ENCODE peak calls at places on chromosomes 12 and 14, in eight cellular contexts. D is tibial artery; Y is WTC11; Z is BE2C; E is CD8-positive, alpha-beta T cell; N is foreskin fibroblast; L is B cell; G is endothelial cell. J is an unnamed sample.

GRCh38 chr12:26226629-26227375 is 31.4 kb downstream of the SSPN start:
- DNase-seq in D (peak; percentile 66), Y (peak; percentile 61), Z (peak; percentile 57), E (no peak), N (peak; percentile 55), L (peak; percentile 48), G (peak; percentile 46), J (no peak)

GRCh38 chr12:19764408-19764807 is 325.1 kb downstream of the AEBP2 start:
- DNase-seq in D (no peak), Y (no peak), Z (no peak), E (no peak), N (peak; percentile 12), L (no peak), G (no peak), J (no peak)

GRCh38 chr12:46430340-46430948 is 57.9 kb upstream of the SLC38A2 start:
- DNase-seq in D (no peak), Y (no peak), Z (no peak), E (no peak), N (peak; percentile 89), L (no peak), G (no peak), J (no peak)

GRCh38 chr12:49583361-49584094 is 15.6 kb upstream of the MCRS1 start:
- DNase-seq in D (no peak), Y (no peak), Z (no peak), E (no peak), N (peak; percentile 50), L (no peak), G (no peak), J (no peak)

GRCh38 chr12:56645201-56645716 is 525 bp downstream of the ATP5F1B start:
- DNase-seq in D (no peak), Y (no peak), Z (no peak), E (no peak), N (peak; percentile 54), L (no peak), G (peak; percentile 17), J (no peak)

GRCh38 chr14:53851394-53852056 is 105.1 kb downstream of the BMP4 start:
- DNase-seq in D (no peak), Y (no peak), Z (no peak), E (no peak), N (no peak), L (no peak), G (no peak), J (no peak)

GRCh38 chr12:89472508-89472907 is 52.1 kb downstream of the GALNT4 start:
- DNase-seq in D (no peak), Y (no peak), Z (no peak), E (no peak), N (peak; percentile 85), L (no peak), G (no peak), J (no peak)

GRCh38 chr12:57001448-57001906 is 4.9 kb downstream of the ZBTB39 start:
- DNase-seq in D (no peak), Y (peak; percentile 91), Z (peak; percentile 75), E (peak; percentile 81), N (peak; percentile 75), L (peak; percentile 81), G (peak; percentile 91), J (peak; percentile 89)

GRCh38 chr14:105427412-105427811 is 7.8 kb downstream of the MTA1 start:
- DNase-seq in D (no peak), Y (no peak), Z (no peak), E (no peak), N (no peak), L (no peak), G (no peak), J (no peak)

GRCh38 chr12:76586764-76587395 is 27.3 kb upstream of the OSBPL8 start:
- DNase-seq in D (no peak), Y (no peak), Z (peak; percentile 12), E (peak; percentile 54), N (peak; percentile 75), L (peak; percentile 62), G (peak; percentile 16), J (no peak)

GRCh38 chr14:89017417-89017816 is 193.0 kb downstream of the TTC8 start:
- DNase-seq in D (no peak), Y (no peak), Z (no peak), E (no peak), N (no peak), L (no peak), G (no peak), J (no peak)

DNA sequence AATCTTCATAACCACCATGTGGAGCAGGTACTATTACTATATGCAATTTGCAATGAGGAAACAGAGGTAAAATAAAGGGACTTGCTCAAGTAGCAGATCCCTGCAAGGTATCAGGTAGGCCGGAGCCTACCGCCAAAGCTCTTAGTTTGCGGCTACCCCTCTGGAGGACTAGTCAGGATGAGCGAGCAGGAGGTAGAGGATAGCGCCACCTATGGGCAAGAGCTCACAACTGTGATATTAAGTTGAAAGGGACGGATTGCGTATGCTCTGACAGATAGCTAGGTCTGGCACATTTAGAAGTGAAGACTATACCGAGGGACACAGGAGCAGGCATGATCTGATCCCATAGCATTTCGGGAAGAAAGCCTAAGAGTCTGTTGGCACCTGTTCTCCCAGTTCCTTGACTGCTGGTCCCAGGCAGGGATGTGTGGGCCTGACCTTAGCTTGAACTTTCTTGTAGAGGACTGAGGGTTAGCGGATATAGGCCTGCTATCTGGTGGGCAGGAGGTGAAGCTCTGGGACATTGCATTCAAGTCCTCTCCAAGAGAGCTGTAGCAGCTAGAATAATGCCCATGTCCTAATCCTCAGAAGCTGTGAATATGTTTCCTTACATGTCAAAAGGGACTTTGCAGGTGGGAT is 48.0 kb downstream of the SLC17A8 start:
- DNase-seq in D (no peak), Y (peak; percentile 87), Z (peak; percentile 65), E (peak; percentile 7), N (peak; percentile 32), L (peak; percentile 2), G (peak; percentile 66), J (no peak)
- TF ChIP-seq CTCF in D (no peak), Y (peak; percentile 77), Z (peak; percentile 77), E (no peak), N (peak; percentile 44), L (no peak), G (peak; percentile 80), J (no peak)

GRCh38 chr12:109449845-109450532 is 27.1 kb downstream of the KCTD10 start:
- DNase-seq in D (no peak), Y (no peak), Z (no peak), E (no peak), N (no peak), L (no peak), G (no peak), J (no peak)
- TF ChIP-seq CTCF in D (no peak), Y (no peak), Z (no peak), E (no peak), N (no peak), L (no peak), G (no peak), J (no peak)

DNA sequence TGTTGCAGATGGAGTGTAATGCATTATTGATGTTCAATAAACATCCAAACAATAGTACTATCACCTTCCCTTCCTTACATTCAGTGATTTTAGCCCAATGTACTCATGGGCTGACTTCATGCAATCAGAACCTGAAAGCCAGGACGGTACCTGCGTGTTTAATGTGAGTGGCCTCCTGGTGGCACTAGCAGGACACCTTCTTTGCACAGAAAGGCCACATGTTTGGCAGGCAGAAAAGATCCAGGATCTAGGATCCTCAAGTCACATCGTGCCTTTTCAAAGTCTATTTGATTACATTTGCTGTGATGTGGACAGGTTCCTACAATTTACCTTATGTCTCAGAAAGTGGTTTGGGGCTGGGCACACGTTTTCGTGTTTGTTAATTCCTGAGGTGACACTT is 82.9 kb downstream of the NEDD1 start:
- DNase-seq in D (no peak), Y (peak; percentile 50), Z (no peak), E (no peak), N (no peak), L (peak; percentile 3), G (peak; percentile 54), J (no peak)
- TF ChIP-seq CTCF in D (no peak), Y (no peak), Z (peak; percentile 43), E (no peak), N (no peak), L (no peak), G (peak; percentile 44), J (no peak)

GRCh38 chr12:52362118-52362726 is 5.1 kb downstream of the KRT85 start:
- DNase-seq in D (peak; percentile 56), Y (peak; percentile 57), Z (no peak), E (no peak), N (no peak), L (no peak), G (peak; percentile 33), J (peak; percentile 58)
- TF ChIP-seq CTCF in D (no peak), Y (peak; percentile 31), Z (peak; percentile 36), E (no peak), N (no peak), L (no peak), G (no peak), J (no peak)

DNA sequence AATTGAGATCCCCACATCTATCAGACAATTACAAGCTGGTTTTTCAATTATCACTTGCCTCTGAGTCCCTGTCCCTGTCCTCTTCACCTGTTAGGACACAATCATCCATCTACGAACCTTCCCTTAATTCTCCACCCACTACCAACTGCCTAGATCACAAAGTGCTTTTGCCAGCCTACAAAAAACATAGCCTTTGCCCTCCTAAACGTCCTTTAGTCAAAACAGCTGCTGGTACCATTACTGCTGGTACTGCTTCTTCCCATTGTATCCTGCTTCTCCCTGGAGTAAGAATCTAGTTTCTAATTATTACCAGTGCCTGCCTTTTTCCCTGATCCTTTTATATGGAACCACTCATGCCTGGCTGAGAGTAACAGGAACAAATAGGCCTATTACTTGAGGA is 82.1 kb downstream of the CPNE8 start:
- DNase-seq in D (no peak), Y (no peak), Z (no peak), E (no peak), N (no peak), L (no peak), G (no peak), J (no peak)
- TF ChIP-seq CTCF in D (no peak), Y (no peak), Z (no peak), E (no peak), N (no peak), L (no peak), G (no peak), J (no peak)

GRCh38 chr14:79354336-79354735 is 857.0 kb downstream of the DIO2 start:
- DNase-seq in D (no peak), Y (no peak), Z (no peak), E (no peak), N (no peak), L (no peak), G (no peak), J (no peak)

GRCh38 chr14:79357307-79357706 is 854.0 kb downstream of the DIO2 start:
- DNase-seq in D (no peak), Y (no peak), Z (no peak), E (no peak), N (no peak), L (no peak), G (no peak), J (no peak)

GRCh38 chr14:79352026-79352425 is 859.3 kb downstream of the DIO2 start:
- DNase-seq in D (no peak), Y (no peak), Z (no peak), E (no peak), N (no peak), L (no peak), G (no peak), J (no peak)

GRCh38 chr14:79356040-79356439 is 855.3 kb downstream of the DIO2 start:
- DNase-seq in D (no peak), Y (no peak), Z (no peak), E (no peak), N (no peak), L (no peak), G (no peak), J (no peak)
- TF ChIP-seq CTCF in D (no peak), Y (no peak), Z (no peak), E (no peak), N (peak; percentile 19), L (no peak), G (no peak), J (no peak)

J was measured in lower leg skin.